ENCODE peak calls at places on chromosomes 6 and 20, in nine cellular contexts. I is cardiac fibroblast, P is uterus, Y is GM06990, K is breast epithelium, A is tibial artery, J is lower lobe of right lung, R is brain microvascular endothelial cell, H is fibroblast of the aortic adventitia. D is an unnamed sample.

GRCh38 chr6:121691126-121691540 is 255.7 kb downstream of the GJA1 start:
- DNase-seq in H (peak), R (no peak), J (no peak), I (peak), Y (no peak), P (no peak), A (no peak), K (no peak), D (no peak)

GRCh38 chr6:139659711-139660110 is 285.3 kb upstream of the CITED2 start:
- DNase-seq in H (no peak), R (no peak), I (no peak), K (no peak), P (no peak), Y (no peak), J (no peak), A (no peak), D (no peak)

GRCh38 chr6:6915813-6916547 is 191.8 kb upstream of the RREB1 start:
- DNase-seq in K (peak), I (peak), A (peak), Y (no peak), J (peak), P (peak), R (no peak), H (peak), D (no peak)

GRCh38 chr6:160438481-160438880 is 90.3 kb downstream of the SLC22A3 start:
- DNase-seq in Y (no peak), K (no peak), J (no peak), A (no peak), P (no peak), I (no peak), R (no peak), H (no peak), D (no peak)

GRCh38 chr6:5787054-5787720 is 219.5 kb downstream of the NRN1 start:
- DNase-seq in J (no peak), Y (no peak), P (no peak), H (no peak), I (no peak), A (no peak), K (no peak), R (no peak), D (no peak)

GRCh38 chr20:41615671-41616070 is 2.5 kb downstream of the CHD6 start:
- DNase-seq in R (no peak), K (no peak), J (no peak), P (no peak), A (no peak), H (no peak), Y (no peak), I (no peak), D (no peak)

GRCh38 chr6:3418521-3419060 is 38.3 kb downstream of the SLC22A23 start:
- DNase-seq in J (no peak), H (peak), K (no peak), A (no peak), P (no peak), R (no peak), I (no peak), Y (no peak), D (no peak)

GRCh38 chr6:139536751-139537617 is 162.5 kb upstream of the CITED2 start:
- DNase-seq in Y (no peak), I (no peak), K (no peak), P (no peak), R (no peak), H (no peak), J (no peak), A (no peak), D (no peak)

GRCh38 chr6:33710296-33711121 is 991 bp downstream of the UQCC2 start:
- DNase-seq in P (no peak), R (no peak), I (no peak), J (peak), K (no peak), H (no peak), A (no peak), Y (no peak), D (peak)

GRCh38 chr6:82397962-82398692 is 34.5 kb downstream of the TPBG start:
- DNase-seq in Y (no peak), P (no peak), K (no peak), H (peak), I (peak), R (no peak), J (no peak), A (no peak), D (no peak)

GRCh38 chr6:81476881-81477280 is 275.6 kb downstream of the TENT5A start:
- DNase-seq in P (no peak), H (peak), K (no peak), J (no peak), R (peak), I (peak), A (no peak), Y (no peak), D (no peak)

GRCh38 chr6:158780963-158781691 is 38.0 kb downstream of the EZR start:
- DNase-seq in I (no peak), P (no peak), R (no peak), J (no peak), H (no peak), K (peak), A (no peak), Y (no peak), D (no peak)

GRCh38 chr20:62020935-62021701 is 44.6 kb downstream of the TAF4 start:
- DNase-seq in Y (no peak), I (peak), A (no peak), J (no peak), K (no peak), R (peak), H (peak), P (peak), D (no peak)

GRCh38 chr6:152981989-152982767 is 663 bp downstream of the FBXO5 start:
- DNase-seq in K (no peak), Y (no peak), P (peak), J (no peak), A (no peak), R (no peak), I (no peak), H (no peak), D (peak)

GRCh38 chr6:170026272-170027110 is 264.4 kb downstream of the DLL1 start:
- DNase-seq in R (no peak), H (no peak), P (peak), I (no peak), K (peak), Y (no peak), A (peak), J (peak), D (no peak)

GRCh38 chr20:21018576-21018975 is 87.6 kb downstream of the LINC00237 start:
- DNase-seq in A (no peak), R (no peak), I (no peak), P (no peak), J (no peak), Y (no peak), K (no peak), H (no peak), D (no peak)

GRCh38 chr20:58498445-58499068 is 16.6 kb downstream of the APCDD1L start:
- DNase-seq in R (no peak), Y (no peak), H (no peak), P (no peak), I (no peak), J (no peak), A (no peak), K (no peak), D (no peak)

GRCh38 chr6:146526192-146526591 is 17.4 kb upstream of the RAB32 start:
- DNase-seq in I (peak), H (peak), R (peak), P (no peak), J (no peak), A (no peak), Y (no peak), K (no peak), D (no peak)

GRCh38 chr6:100001915-100002388 is 7.9 kb upstream of the MCHR2 start:
- DNase-seq in I (peak), H (peak), R (peak), A (peak), K (no peak), Y (no peak), J (peak), P (peak), D (peak)

GRCh38 chr20:51127713-51128112 is 104.8 kb upstream of the KCNG1 start:
- DNase-seq in A (no peak), K (no peak), J (no peak), H (no peak), R (no peak), Y (no peak), P (no peak), I (no peak), D (no peak)

GRCh38 chr6:55286824-55287223 is 40.4 kb upstream of the GFRAL start:
- DNase-seq in Y (no peak), H (no peak), J (no peak), K (no peak), P (no peak), I (no peak), R (no peak), A (no peak), D (no peak)
- H3K4me3 ChIP-seq in Y (no peak), H (no peak), J (no peak), K (no peak), P (no peak), I (no peak), R (no peak), A (no peak), D (no peak)

DNA sequence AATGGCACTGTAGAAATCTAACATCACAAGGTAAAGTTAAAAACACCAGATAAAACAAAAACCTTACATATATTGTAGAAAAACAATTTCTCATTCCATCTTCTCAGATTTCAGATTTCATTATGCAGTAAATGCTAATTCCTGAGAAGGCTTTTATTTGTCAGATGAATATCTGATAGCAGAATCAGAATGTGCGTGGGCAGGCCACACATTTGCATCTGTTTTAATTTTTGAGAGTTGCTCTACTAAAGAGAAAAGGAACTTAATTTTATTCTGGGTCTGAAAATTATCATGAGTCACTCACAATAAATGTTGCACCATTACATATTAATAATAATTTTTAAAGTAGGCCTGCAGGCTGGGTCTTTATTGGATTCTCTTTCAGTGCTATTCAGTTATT is 329.3 kb upstream of the SPTLC3 start:
- DNase-seq in Y (no peak), P (no peak), H (no peak), J (no peak), A (no peak), I (no peak), K (no peak), R (no peak), D (no peak)
- TF ChIP-seq CTCF in Y (no peak), P (no peak), H (no peak), J (no peak), A (no peak), I (no peak), K (no peak), R (no peak), D (no peak)

GRCh38 chr6:148828047-148828446 is 81.2 kb downstream of the UST start:
- DNase-seq in A (no peak), I (no peak), J (no peak), Y (no peak), R (no peak), H (no peak), P (no peak), K (no peak), D (no peak)

GRCh38 chr6:148831064-148831463 is 84.2 kb downstream of the UST start:
- DNase-seq in P (no peak), H (no peak), R (no peak), Y (no peak), K (no peak), I (no peak), J (no peak), A (no peak), D (peak)

GRCh38 chr6:148829415-148830101 is 82.7 kb downstream of the UST start:
- DNase-seq in H (peak), I (no peak), K (no peak), J (no peak), A (no peak), R (no peak), Y (no peak), P (no peak), D (no peak)

GRCh38 chr6:148830614-148831013 is 83.8 kb downstream of the UST start:
- DNase-seq in Y (no peak), J (no peak), I (no peak), K (no peak), P (no peak), H (peak), A (no peak), R (no peak), D (no peak)

GRCh38 chr6:148831531-148831930 is 84.7 kb downstream of the UST start:
- DNase-seq in K (no peak), J (no peak), R (peak), A (no peak), I (peak), P (no peak), H (peak), Y (no peak), D (no peak)
- H3K4me3 ChIP-seq in K (no peak), J (no peak), R (no peak), A (no peak), I (no peak), P (no peak), H (no peak), Y (no peak), D (no peak)

GRCh38 chr20:23203951-23204730 is 118.0 kb upstream of the CD93 start:
- DNase-seq in A (no peak), I (no peak), J (no peak), Y (no peak), K (no peak), H (no peak), R (no peak), P (no peak), D (no peak)

GRCh38 chr20:23205656-23206055 is 119.5 kb upstream of the CD93 start:
- DNase-seq in P (peak), I (peak), K (peak), Y (no peak), H (peak), A (peak), J (peak), R (no peak), D (no peak)

GRCh38 chr20:23201658-23202057 is 115.5 kb upstream of the CD93 start:
- DNase-seq in R (no peak), A (no peak), J (no peak), K (no peak), H (no peak), Y (no peak), P (no peak), I (no peak), D (no peak)

GRCh38 chr20:23205221-23205620 is 119.1 kb upstream of the CD93 start:
- DNase-seq in I (no peak), R (no peak), A (no peak), H (no peak), K (no peak), P (no peak), J (no peak), Y (no peak), D (no peak)

GRCh38 chr20:23203310-23203709 is 117.2 kb upstream of the CD93 start:
- DNase-seq in J (no peak), Y (no peak), I (no peak), R (no peak), H (peak), K (no peak), P (no peak), A (no peak), D (no peak)
- TF ChIP-seq CTCF in J (no peak), Y (no peak), I (no peak), R (no peak), H (no peak), K (no peak), P (no peak), A (no peak), D (no peak)

GRCh38 chr6:27777614-27778355 is 134.4 kb downstream of the OR2B2 start:
- DNase-seq in R (no peak), H (peak), I (peak), P (no peak), A (no peak), K (no peak), Y (no peak), J (no peak), D (peak)
- H3K4me3 ChIP-seq in R (no peak), H (no peak), I (no peak), P (no peak), A (no peak), K (no peak), Y (no peak), J (no peak), D (no peak)

D was measured in GM12865.